ENCODE peak calls at places on chromosomes 1 and 21, in ten cellular contexts. G is Calu3; O is cardiac fibroblast; D is CD8-positive, alpha-beta T cell; I is tibial artery; A is heart right ventricle; T is lower leg skin; X is choroid plexus epithelial cell; H is RWPE1; C is heart left ventricle. R is an unnamed sample.
A peak's percentile ranks its signal among the peaks of the same experiment; 100 is the strongest.

GRCh38 chr1:168467452-168467851 is 76.3 kb downstream of the XCL2 start:
- DNase-seq in C (no peak), I (no peak), A (no peak), D (no peak), G (no peak), X (no peak), T (no peak), H (no peak), O (no peak), R (no peak)

GRCh38 chr1:30106125-30106524 is 617.3 kb downstream of the MATN1 start:
- DNase-seq in C (no peak), I (no peak), T (no peak), H (peak; percentile 27), A (no peak), G (peak; percentile 74), O (no peak), X (peak; percentile 47), D (no peak), R (no peak)

GRCh38 chr1:1540817-1541628 is 599 bp upstream of the TMEM240 start:
- DNase-seq in O (no peak), T (no peak), H (no peak), G (no peak), D (no peak), C (no peak), I (no peak), X (no peak), A (no peak), R (peak; percentile 87)

GRCh38 chr1:150069923-150070322 is 2.3 kb downstream of the VPS45 start:
- DNase-seq in G (no peak), D (no peak), C (no peak), X (no peak), I (no peak), H (no peak), O (no peak), A (no peak), T (no peak), R (no peak)

GRCh38 chr1:214864896-214865688 is 217.4 kb upstream of the KCNK2 start:
- DNase-seq in C (no peak), A (no peak), T (no peak), X (peak; percentile 90), I (no peak), D (no peak), G (peak; percentile 56), H (peak; percentile 57), O (peak; percentile 91), R (no peak)

GRCh38 chr1:36752891-36753361 is 270.2 kb upstream of the CSF3R start:
- DNase-seq in G (no peak), X (no peak), O (no peak), H (peak; percentile 11), T (peak; percentile 46), D (no peak), I (peak; percentile 41), A (no peak), C (no peak), R (no peak)

GRCh38 chr1:23167353-23168078 is 1.1 kb downstream of the LUZP1 start:
- DNase-seq in G (peak; percentile 39), D (no peak), A (peak; percentile 37), T (no peak), O (peak; percentile 50), I (peak; percentile 73), H (peak; percentile 84), C (peak; percentile 74), X (peak; percentile 97), R (peak; percentile 80)

GRCh38 chr1:119728007-119728406 is 16.3 kb downstream of the PHGDH start:
- DNase-seq in O (no peak), C (no peak), T (no peak), X (no peak), I (no peak), G (no peak), H (no peak), D (no peak), A (no peak), R (no peak)

GRCh38 chr21:38494688-38495087 is 3.6 kb downstream of the ERG start:
- DNase-seq in O (peak; percentile 15), I (peak; percentile 89), T (no peak), G (no peak), X (peak; percentile 43), C (no peak), A (no peak), D (no peak), H (no peak), R (no peak)

GRCh38 chr1:115299266-115299665 is 38.8 kb downstream of the NGF start:
- DNase-seq in T (no peak), H (no peak), X (peak; percentile 43), C (no peak), I (no peak), A (no peak), G (no peak), D (no peak), O (no peak), R (no peak)

DNA sequence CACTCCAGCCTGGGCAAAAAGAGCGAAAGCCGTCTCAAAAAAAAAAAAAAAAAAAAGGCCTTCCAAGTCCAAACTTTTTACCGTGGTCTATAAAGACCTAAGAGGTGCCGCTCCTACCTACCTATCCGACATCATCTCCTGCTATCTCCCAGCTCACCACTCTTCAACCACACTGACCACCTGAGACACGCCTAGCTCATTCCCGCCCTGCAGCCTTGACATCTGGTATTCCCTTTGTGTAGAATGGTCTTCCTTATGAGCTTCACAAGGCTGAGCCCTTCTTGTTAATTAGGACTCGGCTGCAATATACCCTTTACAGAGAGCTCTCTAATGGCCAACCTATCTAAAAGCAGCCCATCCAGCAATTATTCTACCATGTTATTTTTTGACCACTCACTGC is 680 bp downstream of the MAGOH start:
- DNase-seq in H (peak; percentile 17), I (no peak), X (no peak), D (no peak), A (no peak), G (no peak), T (no peak), C (no peak), O (no peak), R (no peak)
- TF ChIP-seq CTCF in H (no peak), I (no peak), X (no peak), D (no peak), A (no peak), G (no peak), T (no peak), C (no peak), O (no peak), R (no peak)

GRCh38 chr1:228238461-228238860 is 30.6 kb downstream of the OBSCN start:
- DNase-seq in I (no peak), T (no peak), G (no peak), O (no peak), D (no peak), A (no peak), X (no peak), C (no peak), H (no peak), R (no peak)

GRCh38 chr1:228236744-228237143 is 28.9 kb downstream of the OBSCN start:
- DNase-seq in D (no peak), G (peak; percentile 43), I (no peak), A (peak; percentile 44), C (no peak), X (peak; percentile 57), T (peak; percentile 48), O (peak; percentile 65), H (peak; percentile 7), R (no peak)

GRCh38 chr1:228241259-228241658 is 33.4 kb downstream of the OBSCN start:
- DNase-seq in H (no peak), G (no peak), X (no peak), O (no peak), A (no peak), T (peak; percentile 58), D (no peak), I (no peak), C (no peak), R (no peak)

GRCh38 chr1:228240411-228241240 is 32.8 kb downstream of the OBSCN start:
- DNase-seq in X (no peak), O (no peak), D (no peak), H (no peak), C (no peak), T (peak; percentile 71), I (no peak), A (no peak), G (no peak), R (no peak)

GRCh38 chr1:228238007-228238406 is 30.2 kb downstream of the OBSCN start:
- DNase-seq in G (no peak), O (no peak), T (peak; percentile 39), H (no peak), D (no peak), A (no peak), C (no peak), I (no peak), X (no peak), R (no peak)
- TF ChIP-seq CTCF in G (no peak), O (no peak), T (no peak), H (no peak), D (no peak), A (no peak), C (no peak), I (no peak), X (no peak), R (no peak)

GRCh38 chr1:154558610-154559495 is at the start of gene UBE2Q1:
- DNase-seq in O (peak; percentile 98), D (peak; percentile 99), G (peak; percentile 99), I (peak; percentile 100), X (peak; percentile 100), C (peak; percentile 99), H (peak; percentile 96), T (peak; percentile 100), A (peak; percentile 99), R (peak; percentile 99)
- TF ChIP-seq CTCF in O (no peak), D (no peak), G (no peak), I (no peak), X (no peak), C (no peak), H (no peak), T (no peak), A (no peak), R (no peak)

DNA sequence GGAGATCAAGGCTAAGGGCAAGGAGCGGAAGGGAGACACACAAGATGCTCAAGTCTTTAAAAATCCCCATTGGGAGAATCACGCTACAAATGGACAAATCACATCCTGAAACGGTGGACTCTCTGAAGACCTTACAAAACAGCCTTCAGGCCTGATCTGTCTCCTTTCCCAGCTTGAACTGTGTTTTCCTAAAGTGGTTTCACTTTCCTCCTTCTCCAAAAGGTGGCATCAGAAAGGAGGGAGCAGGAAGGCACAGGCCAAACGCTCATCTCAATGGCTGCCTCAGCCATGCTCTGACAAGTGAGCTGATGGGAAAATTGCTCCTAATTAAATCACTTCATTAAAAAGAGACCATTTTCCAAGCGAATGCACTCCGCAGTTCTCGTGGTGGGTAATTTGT is 47.7 kb downstream of the UTP25 start:
- DNase-seq in C (no peak), T (no peak), G (peak; percentile 31), H (no peak), D (no peak), I (no peak), A (no peak), X (peak; percentile 94), O (peak; percentile 85), R (no peak)
- TF ChIP-seq CTCF in C (no peak), T (no peak), G (no peak), H (no peak), D (no peak), I (no peak), A (peak; percentile 11), X (peak; percentile 67), O (peak; percentile 60), R (no peak)